ENCODE peak calls at places on chromosomes 11 and 22, in four cellular contexts. M, Z, S and W are unnamed samples.

GRCh38 chr11:9210922-9211320 is 54.2 kb downstream of the DENND5A start:
- DNase-seq in M (no peak), Z (no peak), S (no peak), W (no peak)

GRCh38 chr11:77530879-77531278 is 57.0 kb upstream of the PAK1 start:
- DNase-seq in M (no peak), Z (no peak), S (no peak), W (no peak)

GRCh38 chr11:112847568-112847967 is 113.7 kb upstream of the NCAM1 start:
- DNase-seq in M (no peak), Z (no peak), S (no peak), W (no peak)

GRCh38 chr11:26199341-26199740 is 132.6 kb upstream of the ANO3 start:
- DNase-seq in M (no peak), Z (no peak), S (no peak), W (no peak)

GRCh38 chr22:32389685-32390084 is 22.4 kb downstream of the RTCB start:
- DNase-seq in M (no peak), Z (no peak), S (no peak), W (no peak)

GRCh38 chr22:44409691-44410316 is 88.2 kb downstream of the RTL6 start:
- DNase-seq in M (peak; percentile 40), Z (no peak), S (no peak), W (peak; percentile 34)

GRCh38 chr11:93166867-93167266 is 30.9 kb downstream of the SLC36A4 start:
- DNase-seq in M (no peak), Z (no peak), S (no peak), W (no peak)

GRCh38 chr22:39219071-39220050 is 25.4 kb downstream of the PDGFB start:
- DNase-seq in M (peak; percentile 18), Z (peak; percentile 2), S (no peak), W (peak; percentile 28)

GRCh38 chr22:19066531-19067271 is 55.5 kb downstream of the DGCR2 start:
- DNase-seq in M (no peak), Z (peak; percentile 33), S (no peak), W (no peak)

GRCh38 chr11:18312663-18313420 is 9.1 kb downstream of the HPS5 start:
- DNase-seq in M (no peak), Z (no peak), S (no peak), W (no peak)

GRCh38 chr11:134611537-134611936 is 199.5 kb upstream of the B3GAT1 start:
- DNase-seq in M (no peak), Z (no peak), S (no peak), W (no peak)

GRCh38 chr11:44143987-44144909 is 48.8 kb downstream of the EXT2 start:
- DNase-seq in M (no peak), Z (no peak), S (no peak), W (no peak)

GRCh38 chr22:35312198-35313059 is 12.7 kb downstream of the TOM1 start:
- DNase-seq in M (no peak), Z (peak; percentile 67), S (no peak), W (peak; percentile 31)

GRCh38 chr11:17388609-17389204 is at the start of gene KCNJ11:
- DNase-seq in M (peak; percentile 84), Z (peak; percentile 38), S (no peak), W (no peak)

DNA sequence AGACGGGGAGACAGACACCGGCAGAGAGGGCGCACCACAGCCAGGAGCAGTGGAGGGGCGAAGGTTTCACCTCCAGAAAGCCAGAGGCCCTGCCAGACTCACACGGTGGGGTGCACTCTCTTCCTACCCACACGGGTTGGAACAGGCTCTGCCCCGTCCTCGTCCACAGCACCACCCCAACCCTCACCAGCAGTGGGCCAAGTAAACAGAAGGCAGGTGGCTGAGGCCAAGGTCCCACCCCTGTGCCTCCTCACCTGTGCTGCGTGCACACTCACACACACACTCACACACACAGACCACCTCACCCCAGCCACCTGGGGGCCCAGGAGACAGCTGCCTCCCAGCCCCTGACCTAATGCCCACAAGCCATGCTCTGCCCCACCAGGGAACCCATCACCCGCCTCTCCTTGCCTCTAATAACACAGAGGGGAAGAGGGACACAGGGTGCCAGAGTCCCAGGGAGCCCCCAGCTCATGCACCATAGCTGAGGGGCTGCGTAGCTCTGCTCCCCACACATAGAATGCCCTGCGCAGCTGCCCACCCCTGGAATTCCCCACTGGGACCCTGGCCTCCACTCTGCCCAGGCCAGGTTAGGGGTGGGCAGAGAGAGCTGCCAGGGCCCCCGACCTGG is 3.1 kb downstream of the CYB5R3 start:
- DNase-seq in M (no peak), Z (peak; percentile 68), S (no peak), W (no peak)
- H3K4me3 ChIP-seq in M (peak overlapping the region; percentile 43), Z (peak overlapping the region; percentile 29), S (no peak overlapping the region), W (no peak overlapping the region)

DNA sequence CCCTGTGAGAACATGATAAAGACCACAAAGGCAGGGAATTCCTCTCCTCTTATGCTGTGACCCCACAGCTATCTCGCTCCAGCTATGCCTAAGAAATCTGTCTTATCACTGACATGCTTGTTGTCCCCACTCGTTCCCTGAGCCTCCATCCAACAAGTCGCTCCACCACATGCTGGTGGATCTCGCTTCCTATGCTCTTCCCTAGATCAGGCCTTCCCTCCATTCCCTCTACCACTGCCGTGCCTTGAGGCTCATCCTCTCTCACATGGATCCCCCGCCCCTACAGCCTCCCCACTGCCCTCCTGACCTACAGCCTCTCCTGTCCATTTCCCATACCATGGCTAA is 1.4 kb upstream of the DGAT2 start:
- DNase-seq in M (peak; percentile 24), Z (no peak), S (no peak), W (no peak)
- H3K4me1 ChIP-seq in M (peaks cover 5% of the 10 kb centered on the region), Z (peaks cover 21% of the 10 kb centered on the region), S (peaks cover 18% of the 10 kb centered on the region), W (peaks cover 61% of the 10 kb centered on the region)

GRCh38 chr11:65577756-65578109 is 1.9 kb downstream of the EHBP1L1 start:
- DNase-seq in M (no peak), Z (peak; percentile 35), S (no peak), W (no peak)

GRCh38 chr11:65576232-65576866 is 496 bp downstream of the EHBP1L1 start:
- DNase-seq in M (peak; percentile 89), Z (no peak), S (no peak), W (peak; percentile 64)

GRCh38 chr11:65578134-65578533 is 2.3 kb downstream of the EHBP1L1 start:
- DNase-seq in M (no peak), Z (peak; percentile 24), S (no peak), W (no peak)

GRCh38 chr11:65575568-65576231 is at the start of gene EHBP1L1:
- DNase-seq in M (peak; percentile 90), Z (peak; percentile 87), S (peak; percentile 68), W (peak; percentile 96)

GRCh38 chr11:65576867-65577755 is 1.3 kb downstream of the EHBP1L1 start:
- DNase-seq in M (peak; percentile 93), Z (peak; percentile 88), S (no peak), W (peak; percentile 97)
- H3K4me3 ChIP-seq in M (peak overlapping the region; percentile 59), Z (peak overlapping the region; percentile 70), S (peak overlapping the region; percentile 44), W (peak overlapping the region; percentile 91)

DNA sequence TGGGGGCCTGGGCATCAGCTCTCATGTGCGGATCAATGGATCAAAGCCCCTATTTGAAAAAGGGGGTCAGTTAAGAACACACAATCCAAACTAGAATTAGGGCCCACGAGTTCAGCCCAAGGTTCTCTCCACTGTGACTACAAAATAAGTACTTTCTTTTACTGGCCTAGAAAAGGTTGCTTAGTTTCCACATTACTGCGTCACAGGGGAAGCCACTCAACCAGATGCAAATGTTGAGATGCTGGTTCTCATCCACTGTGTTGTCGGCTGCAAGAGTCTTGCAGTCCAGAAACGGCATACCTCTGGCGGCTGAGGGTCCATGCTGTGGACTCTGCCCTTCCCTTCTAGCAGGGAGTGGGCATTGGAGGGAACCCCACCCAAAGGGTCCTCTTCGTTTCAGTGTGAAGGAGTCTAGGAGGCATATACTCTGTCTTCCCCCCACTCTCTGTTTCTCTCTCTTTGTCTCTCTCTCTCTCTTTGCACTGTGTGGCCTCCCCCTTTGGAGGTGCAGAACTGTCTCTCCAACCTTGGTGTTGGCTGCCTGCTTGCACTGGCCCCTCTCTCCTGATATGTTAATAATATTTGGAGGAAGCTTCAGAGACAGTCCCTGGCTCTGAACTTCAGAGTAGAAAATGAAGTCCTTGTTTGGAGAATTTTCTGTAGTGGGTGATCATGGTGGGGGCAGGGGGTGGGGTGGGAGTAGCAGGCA is 99.1 kb upstream of the NNMT start:
- DNase-seq in M (no peak), Z (no peak), S (no peak), W (no peak)
- H3K4me1 ChIP-seq in M (peaks cover 25% of the 10 kb centered on the region), Z (peaks cover 45% of the 10 kb centered on the region), S (no peaks in the 10 kb centered on the region), W (peaks cover 27% of the 10 kb centered on the region)